ENCODE peak calls at places on chromosomes 11 and 22, in seven cellular contexts. E, X, U, Q, W, P and D are unnamed samples.

GRCh38 chr22:38766076-38766777 is 10.4 kb upstream of the SUN2 start:
- DNase-seq in E (peak; percentile 64), X (no peak), Q (no peak), P (peak; percentile 96), W (no peak), U (peak; percentile 93), D (no peak)

GRCh38 chr11:2575611-2576051 is 124.2 kb downstream of the KCNQ1OT1 start:
- DNase-seq in E (no peak), U (no peak), X (no peak), Q (no peak), W (peak; percentile 41), P (no peak), D (peak; percentile 25)

GRCh38 chr22:38504731-38505594 is 1.1 kb downstream of the DDX17 start:
- DNase-seq in U (peak; percentile 53), E (peak; percentile 48), W (peak; percentile 69), Q (no peak), P (peak; percentile 76), X (peak; percentile 41), D (peak; percentile 66)

GRCh38 chr11:47433157-47433556 is 6.9 kb upstream of the PSMC3 start:
- DNase-seq in W (no peak), X (peak; percentile 20), Q (no peak), P (no peak), E (no peak), U (no peak), D (no peak)

GRCh38 chr11:36452231-36452630 is 57.8 kb downstream of the TRAF6 start:
- DNase-seq in Q (no peak), W (no peak), U (no peak), X (peak; percentile 65), E (peak; percentile 32), P (no peak), D (no peak)

GRCh38 chr11:116162541-116163230 is 610.1 kb downstream of the BUD13 start:
- DNase-seq in X (no peak), Q (peak; percentile 56), W (no peak), U (peak; percentile 92), P (peak; percentile 69), E (no peak), D (no peak)

GRCh38 chr11:74739546-74740270 is 8.5 kb upstream of the CHRDL2 start:
- DNase-seq in Q (no peak), P (peak; percentile 84), E (peak; percentile 73), U (peak; percentile 90), W (no peak), X (peak; percentile 20), D (no peak)

GRCh38 chr11:15276616-15277015 is 161.9 kb downstream of the INSC start:
- DNase-seq in X (no peak), P (peak; percentile 59), W (no peak), E (peak; percentile 4), Q (no peak), U (peak; percentile 52), D (no peak)

GRCh38 chr11:45765836-45766235 is 39.1 kb upstream of the SLC35C1 start:
- DNase-seq in W (no peak), P (no peak), X (no peak), Q (no peak), U (no peak), E (no peak), D (no peak)

GRCh38 chr22:41780714-41781507 is 19.6 kb upstream of the CCDC134 start:
- DNase-seq in Q (peak; percentile 69), U (peak; percentile 38), P (peak; percentile 64), W (peak; percentile 69), X (peak; percentile 37), E (peak; percentile 63), D (peak; percentile 70)

GRCh38 chr11:31106963-31107576 is 262.5 kb downstream of the DCDC1 start:
- DNase-seq in U (peak; percentile 92), X (peak; percentile 0), E (peak; percentile 7), P (peak; percentile 93), W (no peak), Q (peak; percentile 74), D (peak; percentile 34)

GRCh38 chr11:132839226-132839625 is 693.1 kb downstream of the OPCML start:
- DNase-seq in X (no peak), P (no peak), E (no peak), W (no peak), Q (no peak), U (no peak), D (no peak)

GRCh38 chr22:45804319-45804985 is 132.8 kb downstream of the ATXN10 start:
- DNase-seq in Q (no peak), P (no peak), X (no peak), W (no peak), U (no peak), E (no peak), D (no peak)

GRCh38 chr22:27416553-27417427 is 384.8 kb downstream of the MN1 start:
- DNase-seq in X (peak; percentile 90), Q (no peak), E (peak; percentile 88), W (no peak), P (peak; percentile 83), U (peak; percentile 83), D (no peak)

GRCh38 chr22:47395481-47395880 is 633.0 kb downstream of the TBC1D22A start:
- DNase-seq in Q (no peak), U (no peak), E (peak; percentile 2), W (peak; percentile 28), P (no peak), X (peak; percentile 6), D (no peak)

GRCh38 chr11:126061707-126062678 is 673 bp downstream of the CDON start:
- DNase-seq in U (peak; percentile 87), E (peak; percentile 5), P (peak; percentile 84), Q (no peak), W (peak; percentile 73), X (no peak), D (peak; percentile 69)

GRCh38 chr11:74007691-74008372 is 1.1 kb downstream of the UCP3 start:
- DNase-seq in P (peak; percentile 25), X (no peak), W (no peak), Q (no peak), U (no peak), E (no peak), D (no peak)

GRCh38 chr11:9025101-9025850 is 21.5 kb upstream of the NRIP3 start:
- DNase-seq in X (no peak), U (no peak), E (no peak), Q (no peak), P (no peak), W (no peak), D (no peak)

GRCh38 chr22:38464992-38465672 is 2.8 kb upstream of the KDELR3 start:
- DNase-seq in W (no peak), Q (no peak), U (no peak), X (no peak), E (no peak), P (no peak), D (no peak)

GRCh38 chr22:44372611-44373010 is 59.9 kb upstream of the SHISAL1 start:
- DNase-seq in W (no peak), P (no peak), E (no peak), U (no peak), X (no peak), Q (no peak), D (no peak)

GRCh38 chr11:108803781-108804180 is 138.9 kb downstream of the DDX10 start:
- DNase-seq in U (no peak), P (no peak), X (peak; percentile 64), Q (no peak), E (peak; percentile 71), W (no peak), D (no peak)

GRCh38 chr11:62778441-62778840 is 7.2 kb downstream of the TAF6L start:
- DNase-seq in X (no peak), E (no peak), P (no peak), W (no peak), U (no peak), Q (no peak), D (no peak)

GRCh38 chr22:29632672-29633071 is 29.2 kb downstream of the NF2 start:
- DNase-seq in P (no peak), W (no peak), X (no peak), Q (no peak), E (no peak), U (no peak), D (no peak)

GRCh38 chr11:2671748-2672147 is 28.0 kb downstream of the KCNQ1OT1 start:
- DNase-seq in Q (peak; percentile 47), P (peak; percentile 12), W (peak; percentile 53), X (no peak), E (no peak), U (no peak), D (no peak)

GRCh38 chr11:84865791-84866535 is 761.2 kb downstream of the DLG2 start:
- DNase-seq in Q (no peak), E (no peak), W (no peak), U (no peak), P (no peak), X (peak; percentile 16), D (no peak)

DNA sequence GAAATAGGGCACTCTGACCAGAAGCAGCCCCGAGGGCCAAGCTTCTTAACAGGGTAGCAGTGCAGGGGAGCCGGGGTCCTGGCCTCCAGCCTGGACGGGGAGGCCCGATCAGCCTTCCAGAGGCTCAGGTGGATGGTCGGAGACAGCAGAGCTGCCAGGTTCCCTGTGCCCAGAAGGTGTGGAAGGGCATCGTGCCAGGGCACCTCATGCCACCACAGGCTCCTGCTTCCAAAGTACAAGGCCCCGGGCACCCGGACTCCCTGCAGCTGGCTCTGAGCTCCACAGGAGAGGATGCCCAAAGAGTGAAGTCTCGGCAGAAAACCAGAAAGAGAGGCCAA is 14.3 kb downstream of the EHD1 start:
- DNase-seq in X (no peak), U (no peak), Q (no peak), E (no peak), P (no peak), W (no peak), D (no peak)
- H3K4me1 ChIP-seq in X (peaks cover 55% of the 10 kb centered on the region), U (peaks cover 23% of the 10 kb centered on the region), Q (peaks cover 89% of the 10 kb centered on the region), E (peaks cover 41% of the 10 kb centered on the region), P (peaks cover 3% of the 10 kb centered on the region), W (peaks cover 97% of the 10 kb centered on the region), D (peaks cover 87% of the 10 kb centered on the region)

GRCh38 chr22:18022851-18023250 is 1.5 kb downstream of the MICAL3 start:
- DNase-seq in E (no peak), X (no peak), U (no peak), Q (no peak), P (no peak), W (peak; percentile 34), D (peak; percentile 31)
- H3K4me3 ChIP-seq in E (no peak overlapping the region), X (peak overlapping the region; percentile 36), U (peak overlapping the region; percentile 81), Q (no peak overlapping the region), P (peak overlapping the region; percentile 86), W (peak overlapping the region; percentile 83), D (no peak overlapping the region)

GRCh38 chr11:61719968-61720367 is 32.5 kb upstream of the MYRF start:
- DNase-seq in E (no peak), P (no peak), W (no peak), X (no peak), U (no peak), Q (no peak), D (no peak)

GRCh38 chr11:61720597-61720996 is 31.8 kb upstream of the MYRF start:
- DNase-seq in E (no peak), P (no peak), X (no peak), Q (no peak), U (no peak), W (no peak), D (no peak)

GRCh38 chr11:61717286-61718033 is 35.0 kb upstream of the MYRF start:
- DNase-seq in P (peak; percentile 64), Q (no peak), X (no peak), E (no peak), U (no peak), W (no peak), D (no peak)

GRCh38 chr11:61718046-61718531 is 34.3 kb upstream of the MYRF start:
- DNase-seq in E (no peak), P (peak; percentile 59), X (no peak), W (no peak), Q (no peak), U (no peak), D (no peak)

GRCh38 chr11:61718613-61719302 is 33.7 kb upstream of the MYRF start:
- DNase-seq in P (peak; percentile 93), E (peak; percentile 74), X (peak; percentile 69), U (peak; percentile 85), W (no peak), Q (no peak), D (peak; percentile 63)
- H3K4me1 ChIP-seq in P (peaks cover 9% of the 10 kb centered on the region), E (peaks cover 12% of the 10 kb centered on the region), X (peaks cover 25% of the 10 kb centered on the region), U (peaks cover 22% of the 10 kb centered on the region), W (peaks cover 20% of the 10 kb centered on the region), Q (peaks cover 18% of the 10 kb centered on the region), D (peaks cover 47% of the 10 kb centered on the region)

GRCh38 chr11:122098223-122098980 is 17.6 kb downstream of the BLID start:
- DNase-seq in P (no peak), X (no peak), W (no peak), Q (no peak), E (no peak), U (no peak), D (no peak)
- H3K4me3 ChIP-seq in P (no peak overlapping the region), X (peak overlapping the region; percentile 87), W (peak overlapping the region; percentile 64), Q (peak overlapping the region; percentile 51), E (peak overlapping the region; percentile 91), U (no peak overlapping the region), D (peak overlapping the region; percentile 60)